ENCODE peak calls at places on chromosome 17, in four cellular contexts. One of them, this sample, is unnamed.

GRCh38 chr17:4551141-4551540 is 4.0 kb downstream of the MYBBP1A start:
- DNase-seq in AG08395: no peak
- DNase-seq in tibial nerve: no peak
- DNase-seq in NCI-H1417: no peak
- DNase-seq in this sample: no peak

GRCh38 chr17:72967963-72968585 is 124.4 kb downstream of the SLC39A11 start:
- DNase-seq in AG08395: no peak
- DNase-seq in tibial nerve: no peak
- DNase-seq in NCI-H1417: peak
- DNase-seq in this sample: no peak

GRCh38 chr17:80920406-80920805 is 71.2 kb upstream of the CHMP6 start:
- DNase-seq in AG08395: no peak
- DNase-seq in tibial nerve: no peak
- DNase-seq in NCI-H1417: no peak
- DNase-seq in this sample: peak

GRCh38 chr17:68759343-68760140 is 158.4 kb upstream of the FAM20A start:
- DNase-seq in AG08395: peak
- DNase-seq in tibial nerve: peak
- DNase-seq in NCI-H1417: peak
- DNase-seq in this sample: peak

GRCh38 chr17:74037320-74037719 is 166.2 kb upstream of the RPL38 start:
- DNase-seq in AG08395: no peak
- DNase-seq in tibial nerve: no peak
- DNase-seq in NCI-H1417: peak
- DNase-seq in this sample: no peak

GRCh38 chr17:12765544-12765943 is 23.8 kb upstream of the ARHGAP44 start:
- DNase-seq in AG08395: peak
- DNase-seq in tibial nerve: no peak
- DNase-seq in NCI-H1417: no peak
- DNase-seq in this sample: peak

GRCh38 chr17:76793775-76794174 is 55.9 kb downstream of the MFSD11 start:
- DNase-seq in AG08395: peak
- DNase-seq in tibial nerve: no peak
- DNase-seq in NCI-H1417: peak
- DNase-seq in this sample: no peak

GRCh38 chr17:9432867-9433495 is 142.6 kb downstream of the STX8 start:
- DNase-seq in AG08395: peak
- DNase-seq in tibial nerve: no peak
- DNase-seq in NCI-H1417: no peak
- DNase-seq in this sample: no peak

GRCh38 chr17:37081287-37081686 is 132.5 kb downstream of the AATF start:
- DNase-seq in AG08395: no peak
- DNase-seq in tibial nerve: no peak
- DNase-seq in NCI-H1417: no peak
- DNase-seq in this sample: no peak

GRCh38 chr17:28949185-28950016 is 1.9 kb downstream of the PHF12 start:
- DNase-seq in AG08395: no peak
- DNase-seq in tibial nerve: no peak
- DNase-seq in NCI-H1417: peak
- DNase-seq in this sample: no peak

GRCh38 chr17:27860971-27861669 is 32.0 kb downstream of the LYRM9 start:
- DNase-seq in AG08395: no peak
- DNase-seq in tibial nerve: no peak
- DNase-seq in NCI-H1417: no peak
- DNase-seq in this sample: no peak

GRCh38 chr17:62790554-62790953 is 17.6 kb downstream of the MARCHF10 start:
- DNase-seq in AG08395: peak
- DNase-seq in tibial nerve: no peak
- DNase-seq in NCI-H1417: peak
- DNase-seq in this sample: no peak

GRCh38 chr17:80872011-80872929 is 119.4 kb upstream of the CHMP6 start:
- DNase-seq in AG08395: no peak
- DNase-seq in tibial nerve: no peak
- DNase-seq in NCI-H1417: no peak
- DNase-seq in this sample: no peak

GRCh38 chr17:32318071-32318470 is 23.9 kb downstream of the C17orf75 start:
- DNase-seq in AG08395: no peak
- DNase-seq in tibial nerve: no peak
- DNase-seq in NCI-H1417: no peak
- DNase-seq in this sample: no peak

GRCh38 chr17:6780001-6780400 is 4.0 kb downstream of the FBXO39 start:
- DNase-seq in AG08395: no peak
- DNase-seq in tibial nerve: no peak
- DNase-seq in NCI-H1417: no peak
- DNase-seq in this sample: no peak

GRCh38 chr17:18314059-18314730 is 599 bp downstream of the TOP3A start:
- DNase-seq in AG08395: no peak
- DNase-seq in tibial nerve: no peak
- DNase-seq in NCI-H1417: peak
- DNase-seq in this sample: no peak

GRCh38 chr17:17303010-17303846 is at the start of gene NT5M:
- DNase-seq in AG08395: peak
- DNase-seq in tibial nerve: peak
- DNase-seq in NCI-H1417: peak
- DNase-seq in this sample: peak

GRCh38 chr17:39196820-39197331 is 593 bp downstream of the CACNB1 start:
- DNase-seq in AG08395: peak
- DNase-seq in tibial nerve: no peak
- DNase-seq in NCI-H1417: peak
- DNase-seq in this sample: no peak

GRCh38 chr17:50769884-50770283 is 2.6 kb upstream of the ANKRD40CL start:
- DNase-seq in AG08395: no peak
- DNase-seq in tibial nerve: no peak
- DNase-seq in NCI-H1417: no peak
- DNase-seq in this sample: no peak

GRCh38 chr17:4508207-4508606 is 9.5 kb downstream of the SPNS2 start:
- DNase-seq in AG08395: no peak
- DNase-seq in tibial nerve: no peak
- DNase-seq in NCI-H1417: no peak
- DNase-seq in this sample: no peak